ENCODE peak calls at places on chromosome 21, in nine cellular contexts. J, E, R, Q, A, O, H, F and L are unnamed samples.

GRCh38 chr21:24045775-24046215 is 1561.5 kb downstream of the MRPL39 start:
- DNase-seq in J (peak), E (peak), R (peak), Q (peak), A (peak), O (peak), H (peak), F (peak), L (peak)

GRCh38 chr21:42640486-42640885 is 12.9 kb upstream of the PDE9A start:
- DNase-seq in J (peak), E (no peak), R (peak), Q (no peak), A (no peak), O (peak), H (peak), F (peak), L (peak)

GRCh38 chr21:39105341-39105765 is 77.9 kb downstream of the PSMG1 start:
- DNase-seq in J (no peak), E (no peak), R (no peak), Q (no peak), A (peak), O (no peak), H (no peak), F (no peak), L (no peak)

GRCh38 chr21:36347278-36347961 is 27.4 kb downstream of the MORC3 start:
- DNase-seq in J (no peak), E (no peak), R (no peak), Q (no peak), A (no peak), O (no peak), H (no peak), F (no peak), L (no peak)

GRCh38 chr21:34351786-34352241 is 12.0 kb upstream of the KCNE2 start:
- DNase-seq in J (peak), E (peak), R (peak), Q (no peak), A (peak), O (peak), H (peak), F (no peak), L (no peak)

GRCh38 chr21:34276711-34277425 is 86.9 kb upstream of the KCNE2 start:
- DNase-seq in J (no peak), E (no peak), R (no peak), Q (no peak), A (no peak), O (no peak), H (no peak), F (no peak), L (no peak)

GRCh38 chr21:16084776-16085364 is 355.1 kb downstream of the USP25 start:
- DNase-seq in J (peak), E (no peak), R (no peak), Q (peak), A (no peak), O (no peak), H (no peak), F (no peak), L (no peak)

GRCh38 chr21:36769051-36769867 is 70.3 kb downstream of the SIM2 start:
- DNase-seq in J (no peak), E (no peak), R (no peak), Q (no peak), A (peak), O (no peak), H (peak), F (no peak), L (no peak)

GRCh38 chr21:38384675-38385074 is 113.6 kb downstream of the ERG start:
- DNase-seq in J (no peak), E (no peak), R (peak), Q (no peak), A (no peak), O (no peak), H (no peak), F (no peak), L (no peak)

GRCh38 chr21:28605138-28605537 is 387.5 kb downstream of the LTN1 start:
- DNase-seq in J (no peak), E (no peak), R (no peak), Q (no peak), A (no peak), O (no peak), H (no peak), F (no peak), L (no peak)

GRCh38 chr21:35525443-35525842 is 476.3 kb upstream of the RUNX1 start:
- DNase-seq in J (no peak), E (peak), R (no peak), Q (no peak), A (no peak), O (no peak), H (no peak), F (no peak), L (no peak)

GRCh38 chr21:37631319-37632117 is 264.9 kb downstream of the DYRK1A start:
- DNase-seq in J (peak), E (no peak), R (peak), Q (no peak), A (peak), O (peak), H (no peak), F (no peak), L (no peak)

GRCh38 chr21:36245649-36246048 is 74.3 kb upstream of the MORC3 start:
- DNase-seq in J (no peak), E (no peak), R (no peak), Q (no peak), A (no peak), O (no peak), H (no peak), F (no peak), L (no peak)

GRCh38 chr21:40386301-40386911 is 460.6 kb downstream of the DSCAM start:
- DNase-seq in J (peak), E (no peak), R (peak), Q (no peak), A (peak), O (peak), H (peak), F (no peak), L (peak)

GRCh38 chr21:37808261-37808660 is 108.0 kb downstream of the KCNJ6 start:
- DNase-seq in J (no peak), E (no peak), R (no peak), Q (no peak), A (no peak), O (no peak), H (no peak), F (no peak), L (no peak)

GRCh38 chr21:14836950-14837349 is 227.8 kb downstream of the NRIP1 start:
- DNase-seq in J (no peak), E (no peak), R (no peak), Q (no peak), A (no peak), O (no peak), H (no peak), F (no peak), L (no peak)

GRCh38 chr21:43961382-43961909 is 50.7 kb upstream of the TRAPPC10 start:
- DNase-seq in J (no peak), E (no peak), R (no peak), Q (no peak), A (no peak), O (no peak), H (no peak), F (no peak), L (no peak)

GRCh38 chr21:43308101-43308500 is 118.8 kb downstream of the SIK1 start:
- DNase-seq in J (no peak), E (no peak), R (no peak), Q (no peak), A (no peak), O (no peak), H (no peak), F (peak), L (peak)

GRCh38 chr21:25742900-25743299 is 8.1 kb downstream of the GABPA start:
- DNase-seq in J (no peak), E (no peak), R (no peak), Q (no peak), A (no peak), O (no peak), H (no peak), F (no peak), L (no peak)

GRCh38 chr21:43740497-43741156 is 21.7 kb downstream of the PDXK start:
- DNase-seq in J (peak), E (no peak), R (peak), Q (peak), A (peak), O (peak), H (no peak), F (peak), L (no peak)

GRCh38 chr21:38272215-38272614 is 15.4 kb downstream of the KCNJ15 start:
- DNase-seq in J (no peak), E (no peak), R (peak), Q (no peak), A (no peak), O (no peak), H (no peak), F (no peak), L (peak)

GRCh38 chr21:25283720-25284119 is 323.6 kb downstream of the MRPL39 start:
- DNase-seq in J (no peak), E (no peak), R (no peak), Q (no peak), A (no peak), O (no peak), H (no peak), F (no peak), L (no peak)

GRCh38 chr21:43721225-43721605 is 2.3 kb downstream of the PDXK start:
- DNase-seq in J (peak), E (no peak), R (peak), Q (no peak), A (no peak), O (peak), H (no peak), F (no peak), L (no peak)

GRCh38 chr21:44079446-44079845 is 27.8 kb upstream of the PWP2 start:
- DNase-seq in J (no peak), E (no peak), R (no peak), Q (no peak), A (no peak), O (no peak), H (no peak), F (no peak), L (no peak)

GRCh38 chr21:38355992-38356781 is 99.4 kb downstream of the KCNJ15 start:
- DNase-seq in J (peak), E (peak), R (peak), Q (peak), A (peak), O (peak), H (peak), F (peak), L (peak)

GRCh38 chr21:34765619-34766018 is 96.8 kb downstream of the CLIC6 start:
- DNase-seq in J (no peak), E (no peak), R (no peak), Q (no peak), A (no peak), O (no peak), H (no peak), F (no peak), L (no peak)

GRCh38 chr21:16004121-16004520 is 274.3 kb downstream of the USP25 start:
- DNase-seq in J (no peak), E (no peak), R (no peak), Q (no peak), A (no peak), O (no peak), H (no peak), F (no peak), L (no peak)

GRCh38 chr21:34843562-34843961 is 174.8 kb downstream of the CLIC6 start:
- DNase-seq in J (no peak), E (no peak), R (no peak), Q (no peak), A (no peak), O (peak), H (no peak), F (no peak), L (no peak)

GRCh38 chr21:34688145-34688544 is 19.4 kb downstream of the CLIC6 start:
- DNase-seq in J (no peak), E (no peak), R (no peak), Q (no peak), A (no peak), O (no peak), H (no peak), F (peak), L (no peak)

GRCh38 chr21:44952116-44952928 is 12.5 kb downstream of the SLX9 start:
- DNase-seq in J (no peak), E (no peak), R (no peak), Q (no peak), A (no peak), O (no peak), H (no peak), F (no peak), L (peak)

GRCh38 chr21:39012314-39013230 is 170.7 kb downstream of the PSMG1 start:
- DNase-seq in J (no peak), E (no peak), R (no peak), Q (no peak), A (no peak), O (no peak), H (no peak), F (no peak), L (no peak)

GRCh38 chr21:20997633-20998455 is at the start of gene NCAM2:
- DNase-seq in J (peak), E (no peak), R (peak), Q (peak), A (peak), O (peak), H (peak), F (peak), L (peak)

GRCh38 chr21:45004481-45005263 is 64.8 kb downstream of the SLX9 start:
- DNase-seq in J (peak), E (no peak), R (no peak), Q (no peak), A (no peak), O (no peak), H (no peak), F (peak), L (peak)

GRCh38 chr21:43355925-43356289 is 71.0 kb downstream of the SIK1 start:
- DNase-seq in J (no peak), E (peak), R (no peak), Q (no peak), A (no peak), O (no peak), H (no peak), F (no peak), L (no peak)

DNA sequence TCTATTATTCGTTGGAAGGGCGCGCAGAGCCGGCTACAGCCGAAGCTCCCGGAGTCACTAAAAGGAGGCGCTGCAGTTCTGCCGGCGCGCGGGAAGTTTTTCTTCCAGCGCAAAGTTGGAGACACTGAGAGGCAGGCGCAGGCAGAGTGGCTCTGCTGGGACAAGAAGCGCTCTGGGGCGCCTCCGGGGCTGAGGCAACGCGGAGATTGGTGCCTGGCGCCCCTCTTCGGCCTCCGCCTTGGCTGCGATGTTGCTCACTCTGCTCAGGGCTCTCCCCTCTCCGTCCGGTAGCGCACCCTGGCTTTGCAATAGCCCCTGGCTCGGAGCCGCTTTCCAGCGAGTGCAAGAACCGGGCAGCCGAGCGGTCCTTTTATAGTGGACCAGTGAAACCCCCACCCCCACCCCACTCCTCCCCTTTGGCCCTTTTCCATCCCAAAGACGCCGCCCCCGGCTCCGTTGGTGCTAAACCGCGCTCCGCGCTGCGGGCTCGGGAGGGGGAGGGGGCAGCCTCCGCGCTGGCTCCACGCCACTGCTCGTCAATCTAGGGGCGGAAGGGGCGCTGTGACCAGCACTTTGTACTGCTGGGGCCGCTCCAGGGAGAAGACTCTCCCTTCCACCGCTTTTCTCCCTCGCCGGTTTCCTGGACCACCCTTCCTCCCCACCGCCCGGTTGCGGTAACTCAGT is at the start of gene ADAMTS1:
- DNase-seq in J (peak), E (peak), R (peak), Q (peak), A (peak), O (peak), H (peak), F (peak), L (peak)
- TF ChIP-seq POLR2A in J (peak), E (peak), R (peak), Q (peak), A (peak), O (no peak), H (peak), F (peak), L (peak)

GRCh38 chr21:46060596-46061061 is 37.3 kb upstream of the COL6A2 start:
- DNase-seq in J (peak), E (no peak), R (peak), Q (peak), A (no peak), O (peak), H (no peak), F (peak), L (peak)
- H3K27ac ChIP-seq in J (no peak), E (peak), R (peak), Q (peak), A (peak), O (peak), H (peak), F (peak), L (peak)

DNA sequence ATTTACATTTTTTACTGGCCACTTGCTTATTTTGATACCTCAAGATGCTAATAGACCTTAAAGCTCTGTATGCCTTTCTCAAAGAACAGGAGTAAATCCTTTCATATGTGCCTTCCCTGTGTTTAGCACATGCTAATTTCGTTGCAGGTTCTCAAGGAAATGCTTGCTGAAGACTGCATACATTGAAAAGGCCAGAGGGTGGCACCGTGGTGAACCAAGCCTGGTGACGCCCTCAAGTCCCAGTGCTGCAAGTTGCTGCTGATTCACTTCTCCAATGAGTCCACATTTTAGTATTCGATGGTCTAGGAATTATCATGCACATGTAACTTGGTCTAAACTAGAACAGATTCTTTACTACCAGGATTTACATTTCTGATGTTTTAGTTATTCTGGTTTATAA is 94.1 kb downstream of the CLDN17 start:
- DNase-seq in J (peak), E (no peak), R (no peak), Q (no peak), A (peak), O (peak), H (no peak), F (no peak), L (no peak)
- TF ChIP-seq CTCF in J (peak), E (no peak), R (no peak), Q (no peak), A (peak), O (no peak), H (no peak), F (no peak), L (no peak)

DNA sequence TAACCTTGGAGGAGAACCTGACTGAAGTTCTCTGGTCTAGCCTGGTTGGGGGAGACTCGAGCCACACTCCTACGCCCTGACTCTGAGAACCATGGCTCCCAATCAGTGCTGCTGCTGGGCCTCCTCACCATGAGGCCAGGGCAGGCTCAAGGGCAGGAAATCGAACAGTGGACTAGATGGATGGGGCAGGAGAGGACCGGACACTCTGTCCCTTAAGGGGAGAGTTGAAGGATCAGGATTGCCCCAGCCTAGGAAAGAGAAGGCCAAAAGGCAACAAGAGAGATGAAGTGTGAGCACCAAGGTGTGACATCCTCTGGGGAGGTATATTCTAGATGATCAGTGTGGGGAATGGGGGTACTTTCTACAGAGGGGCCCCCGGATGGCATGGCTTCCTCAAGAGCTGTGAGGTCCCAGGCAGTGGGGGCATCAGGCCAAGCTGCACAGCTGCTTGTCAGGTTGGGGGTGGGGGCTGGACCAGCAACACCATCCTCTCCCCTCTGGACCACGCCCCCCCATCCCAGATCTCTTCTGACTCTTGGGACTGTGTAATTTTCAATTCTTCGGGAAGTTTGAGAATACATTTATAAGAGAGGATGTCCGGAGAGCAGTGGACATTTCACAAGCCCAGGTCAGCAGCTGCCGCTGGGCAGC is 34.0 kb downstream of the MX1 start:
- DNase-seq in J (no peak), E (no peak), R (no peak), Q (no peak), A (no peak), O (no peak), H (no peak), F (no peak), L (no peak)
- TF ChIP-seq POLR2A in J (no peak), E (no peak), R (no peak), Q (no peak), A (no peak), O (no peak), H (no peak), F (no peak), L (no peak)

GRCh38 chr21:46122241-46122671 is 24.3 kb downstream of the COL6A2 start:
- DNase-seq in J (peak), E (no peak), R (no peak), Q (peak), A (no peak), O (peak), H (peak), F (peak), L (peak)
- H3K27ac ChIP-seq in J (no peak), E (no peak), R (no peak), Q (peak), A (no peak), O (peak), H (no peak), F (peak), L (no peak)

DNA sequence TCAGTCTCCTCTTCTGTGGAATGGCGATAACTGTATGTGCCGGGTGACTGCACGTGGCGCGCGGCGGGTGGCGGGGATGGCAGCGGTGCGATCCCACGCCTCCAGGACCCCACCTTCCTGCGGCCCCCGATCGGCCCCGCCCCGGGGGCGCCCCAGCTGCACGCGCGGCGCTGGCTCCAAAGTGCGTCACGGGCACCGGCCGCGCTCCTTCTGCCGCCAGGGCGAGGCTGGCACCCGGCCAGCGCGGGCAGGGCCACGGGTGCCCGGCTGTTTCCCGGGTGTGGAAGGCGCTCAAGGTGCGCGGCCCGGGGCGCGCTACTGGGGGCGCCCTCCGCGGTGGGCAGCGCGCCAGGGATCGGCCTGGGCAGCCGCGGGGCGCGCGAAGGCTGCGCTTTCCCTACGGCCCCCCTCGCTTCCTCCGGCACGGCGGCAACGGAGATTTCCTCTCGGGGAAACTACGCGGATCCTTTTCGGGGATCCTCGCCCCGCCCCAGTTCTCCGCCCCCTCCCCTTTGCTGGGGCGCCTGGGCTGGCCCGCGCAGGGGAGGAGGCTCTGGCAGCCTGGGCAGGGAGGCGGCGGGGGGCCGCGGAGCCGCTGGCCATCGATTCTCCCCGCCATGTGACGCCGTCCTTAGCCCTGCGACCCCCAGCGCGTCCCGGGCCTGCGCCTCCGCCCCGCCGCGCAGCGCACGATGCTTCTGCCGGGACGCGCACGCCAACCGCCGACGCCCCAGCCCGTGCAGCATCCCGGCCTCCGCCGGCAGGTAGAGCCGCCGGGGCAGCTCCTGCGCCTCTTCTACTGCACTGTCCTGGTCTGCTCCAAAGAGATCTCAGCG is at the start of gene EVA1C:
- DNase-seq in J (peak), E (peak), R (peak), Q (peak), A (peak), O (peak), H (peak), F (peak), L (peak)
- TF ChIP-seq CTCF in J (peak), E (no peak), R (peak), Q (no peak), A (peak), O (no peak), H (peak), F (no peak), L (no peak)